ENCODE peak calls at places on chromosomes 3 and 15, in five cellular contexts. M is stimulated activated CD4-positive, alpha-beta T cell treated with anti-CD3 and anti-CD28 coated beads, Interleukin-1b, Interleukin-23, amount 100 ng/mL, for 24 hours; O is A673; P is hippocampal formation; N is foreskin fibroblast. X is an unnamed sample.

GRCh38 chr15:75785771-75786563 is 57.3 kb upstream of the UBE2Q2 start:
- DNase-seq in M (no peak), O (peak), P (no peak), N (peak), X (peak)

GRCh38 chr3:16290827-16291196 is 25.8 kb downstream of the OXNAD1 start:
- DNase-seq in M (no peak), O (no peak), P (no peak), N (no peak), X (no peak)

GRCh38 chr3:191143224-191143623 is 55.8 kb upstream of the OSTN start:
- DNase-seq in M (no peak), O (no peak), P (no peak), N (peak), X (no peak)

GRCh38 chr3:104907507-104907906 is 459.2 kb upstream of the ALCAM start:
- DNase-seq in M (no peak), O (peak), P (no peak), N (peak), X (no peak)

GRCh38 chr3:112508261-112508660 is 9.0 kb upstream of the BTLA start:
- DNase-seq in M (no peak), O (no peak), P (no peak), N (no peak), X (no peak)

GRCh38 chr3:632571-633170 is 436.1 kb downstream of the CHL1 start:
- DNase-seq in M (no peak), O (peak), P (peak), N (peak), X (no peak)

GRCh38 chr3:124429129-124429815 is 301.0 kb upstream of the UMPS start:
- DNase-seq in M (no peak), O (peak), P (no peak), N (peak), X (no peak)

GRCh38 chr3:107727102-107727501 is 204.3 kb downstream of the BBX start:
- DNase-seq in M (no peak), O (no peak), P (no peak), N (no peak), X (no peak)

GRCh38 chr3:27888562-27888961 is 166.4 kb upstream of the EOMES start:
- DNase-seq in M (no peak), O (no peak), P (no peak), N (no peak), X (no peak)

GRCh38 chr3:52470920-52471319 is 15.5 kb downstream of the NISCH start:
- DNase-seq in M (no peak), O (no peak), P (no peak), N (no peak), X (no peak)

GRCh38 chr3:14358426-14359211 is 43.8 kb upstream of the SLC6A6 start:
- DNase-seq in M (no peak), O (no peak), P (no peak), N (peak), X (peak)

GRCh38 chr3:69914395-69914794 is 85.1 kb upstream of the SAMMSON start:
- DNase-seq in M (no peak), O (no peak), P (no peak), N (no peak), X (no peak)

GRCh38 chr3:76997733-76998132 is 42.2 kb upstream of the ROBO2 start:
- DNase-seq in M (no peak), O (no peak), P (no peak), N (peak), X (no peak)

GRCh38 chr15:49215768-49216739 is 46.0 kb downstream of the GALK2 start:
- DNase-seq in M (no peak), O (peak), P (no peak), N (no peak), X (no peak)

GRCh38 chr3:11932636-11933035 is 71.6 kb upstream of the SYN2 start:
- DNase-seq in M (no peak), O (no peak), P (no peak), N (no peak), X (no peak)

GRCh38 chr15:66603301-66604179 is 37.7 kb upstream of the LCTL start:
- DNase-seq in M (peak), O (peak), P (peak), N (peak), X (peak)

GRCh38 chr3:112973325-112974177 is 1.4 kb downstream of the CD200R1 start:
- DNase-seq in M (no peak), O (no peak), P (no peak), N (no peak), X (no peak)

GRCh38 chr3:114214542-114215341 is 22.6 kb downstream of the ZNF80 start:
- DNase-seq in M (no peak), O (no peak), P (no peak), N (no peak), X (no peak)

X was measured in mesothelial cell of epicardium.